ENCODE peak calls at places on chromosome 4, in six cellular contexts. S is A549, I is upper lobe of right lung, R is pancreas, F is heart right ventricle, K is keratinocyte. D is an unnamed sample.

GRCh38 chr4:89992744-89993143 is 98.1 kb downstream of the MMRN1 start:
- DNase-seq in S (no peak), I (no peak), R (no peak), F (no peak), K (no peak), D (no peak)

GRCh38 chr4:35105486-35105885 is 1138.8 kb downstream of the ARAP2 start:
- DNase-seq in S (no peak), I (no peak), R (no peak), F (no peak), K (no peak), D (no peak)

GRCh38 chr4:177607111-177607573 is 164.9 kb upstream of the AGA start:
- DNase-seq in S (no peak), I (no peak), R (no peak), F (no peak), K (no peak), D (no peak)

GRCh38 chr4:777520-778262 is 48.2 kb downstream of the CPLX1 start:
- DNase-seq in S (no peak), I (no peak), R (no peak), F (no peak), K (no peak), D (no peak)

GRCh38 chr4:128386761-128387599 is 99.4 kb upstream of the PGRMC2 start:
- DNase-seq in S (peak; percentile 42), I (peak; percentile 76), R (peak; percentile 89), F (peak; percentile 84), K (no peak), D (peak; percentile 93)

GRCh38 chr4:100736651-100737450 is 219.0 kb upstream of the EMCN start:
- DNase-seq in S (no peak), I (no peak), R (no peak), F (no peak), K (peak; percentile 33), D (no peak)

GRCh38 chr4:26885912-26886274 is 25.3 kb downstream of the STIM2 start:
- DNase-seq in S (no peak), I (no peak), R (peak; percentile 35), F (no peak), K (no peak), D (no peak)

GRCh38 chr4:158936238-158936637 is 166.6 kb upstream of the RAPGEF2 start:
- DNase-seq in S (no peak), I (no peak), R (no peak), F (no peak), K (no peak), D (no peak)

GRCh38 chr4:179605196-179605595 is 2163.0 kb upstream of the AGA start:
- DNase-seq in S (no peak), I (no peak), R (no peak), F (no peak), K (no peak), D (no peak)

GRCh38 chr4:39505581-39505980 is 21.7 kb downstream of the UGDH start:
- DNase-seq in S (no peak), I (no peak), R (no peak), F (no peak), K (no peak), D (no peak)

GRCh38 chr4:41878991-41879491 is 56.2 kb upstream of the TMEM33 start:
- DNase-seq in S (no peak), I (no peak), R (no peak), F (no peak), K (no peak), D (no peak)

GRCh38 chr4:75892508-75892907 is 9.7 kb downstream of the PPEF2 start:
- DNase-seq in S (peak; percentile 22), I (no peak), R (no peak), F (no peak), K (no peak), D (no peak)

GRCh38 chr4:183588169-183588675 is 70.8 kb downstream of the RWDD4 start:
- DNase-seq in S (no peak), I (no peak), R (no peak), F (no peak), K (no peak), D (no peak)

GRCh38 chr4:17788956-17789355 is 7.5 kb upstream of the FAM184B start:
- DNase-seq in S (no peak), I (no peak), R (no peak), F (no peak), K (no peak), D (no peak)

GRCh38 chr4:165398570-165398969 is 19.8 kb downstream of the CPE start:
- DNase-seq in S (peak; percentile 9), I (no peak), R (no peak), F (no peak), K (no peak), D (no peak)

GRCh38 chr4:10102981-10103330 is 13.6 kb downstream of the WDR1 start:
- DNase-seq in S (no peak), I (no peak), R (no peak), F (no peak), K (no peak), D (no peak)

GRCh38 chr4:76984788-76985211 is 35.2 kb downstream of the SEPTIN11 start:
- DNase-seq in S (no peak), I (no peak), R (peak; percentile 22), F (no peak), K (no peak), D (no peak)

GRCh38 chr4:76430519-76431388 is 4.3 kb upstream of the SHROOM3 start:
- DNase-seq in S (peak; percentile 36), I (no peak), R (no peak), F (no peak), K (no peak), D (no peak)

GRCh38 chr4:130812117-130812765 is 1716.3 kb downstream of the C4orf33 start:
- DNase-seq in S (no peak), I (no peak), R (no peak), F (no peak), K (no peak), D (no peak)

GRCh38 chr4:98659741-98660507 is 1.5 kb upstream of the TSPAN5 start:
- DNase-seq in S (peak; percentile 25), I (no peak), R (no peak), F (no peak), K (no peak), D (no peak)
- H3K4me1 ChIP-seq in S (peaks cover 40% of the 10 kb centered on the region), I (peaks cover 16% of the 10 kb centered on the region), R (peaks cover 11% of the 10 kb centered on the region), F (peaks cover 27% of the 10 kb centered on the region), K (peaks cover 43% of the 10 kb centered on the region), D (peaks cover 6% of the 10 kb centered on the region)

GRCh38 chr4:108094923-108095482 is 73.7 kb downstream of the LEF1 start:
- DNase-seq in S (no peak), I (no peak), R (no peak), F (no peak), K (no peak), D (no peak)
- TF ChIP-seq CTCF in S (no peak), I (no peak), R (no peak), F (no peak), K (no peak), D (no peak)

GRCh38 chr4:119731778-119732177 is 103.2 kb upstream of the PDE5A start:
- DNase-seq in S (no peak), I (no peak), R (no peak), F (no peak), K (no peak), D (no peak)
- H3K4me1 ChIP-seq in S (peaks cover 30% of the 10 kb centered on the region), I (peaks cover 37% of the 10 kb centered on the region), R (peaks cover 24% of the 10 kb centered on the region), F (peaks cover 59% of the 10 kb centered on the region), K (no peaks in the 10 kb centered on the region), D (peaks cover 51% of the 10 kb centered on the region)

DNA sequence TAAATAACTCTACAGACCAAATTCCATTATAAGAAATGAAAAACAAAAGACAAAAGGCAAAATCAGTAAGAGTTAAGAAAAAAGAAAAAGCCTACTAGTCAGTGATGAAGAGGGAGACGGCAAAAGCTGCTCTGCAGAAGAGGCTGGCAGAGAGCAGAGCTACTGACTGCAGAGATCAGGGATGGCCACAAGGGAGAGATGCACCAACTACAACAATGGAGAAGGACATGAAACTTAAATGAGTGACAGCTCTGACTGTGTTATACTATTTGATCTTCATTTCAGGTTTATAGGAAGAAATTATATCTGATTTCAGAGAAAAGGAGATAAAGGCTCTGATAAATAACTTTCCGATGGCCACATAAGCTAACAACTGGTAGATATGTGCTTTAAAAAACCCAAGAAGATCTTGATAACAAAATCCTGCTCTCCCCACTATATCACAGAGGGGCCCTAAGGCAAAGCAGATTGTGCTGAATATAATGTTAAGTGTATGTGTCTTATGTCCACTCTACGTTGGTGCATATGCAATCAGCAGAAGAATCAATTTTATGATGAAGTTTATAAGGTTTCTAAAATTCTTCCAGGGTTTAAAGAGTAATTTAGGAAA is 58.4 kb upstream of the COX18 start:
- DNase-seq in S (peak; percentile 8), I (no peak), R (no peak), F (no peak), K (no peak), D (no peak)
- TF ChIP-seq CTCF in S (peak; percentile 7), I (peak; percentile 20), R (no peak), F (peak; percentile 21), K (peak; percentile 25), D (no peak)

GRCh38 chr4:186702940-186703339 is 20.7 kb downstream of the FAT1 start:
- DNase-seq in S (no peak), I (no peak), R (no peak), F (no peak), K (no peak), D (no peak)

GRCh38 chr4:186701273-186701672 is 22.4 kb downstream of the FAT1 start:
- DNase-seq in S (no peak), I (no peak), R (no peak), F (peak; percentile 27), K (no peak), D (no peak)

GRCh38 chr4:186701788-186702187 is 21.9 kb downstream of the FAT1 start:
- DNase-seq in S (no peak), I (no peak), R (no peak), F (no peak), K (no peak), D (no peak)

GRCh38 chr4:186703510-186703909 is 20.1 kb downstream of the FAT1 start:
- DNase-seq in S (no peak), I (no peak), R (no peak), F (no peak), K (no peak), D (no peak)

GRCh38 chr4:186702297-186702696 is 21.4 kb downstream of the FAT1 start:
- DNase-seq in S (no peak), I (no peak), R (no peak), F (no peak), K (no peak), D (no peak)
- H3K4me1 ChIP-seq in S (peaks cover 33% of the 10 kb centered on the region), I (no peaks in the 10 kb centered on the region), R (peaks cover 11% of the 10 kb centered on the region), F (peaks cover 70% of the 10 kb centered on the region), K (peaks cover 24% of the 10 kb centered on the region), D (peaks cover 27% of the 10 kb centered on the region)

GRCh38 chr4:51885371-51885770 is 42.4 kb downstream of the DCUN1D4 start:
- DNase-seq in S (peak; percentile 13), I (no peak), R (no peak), F (no peak), K (no peak), D (no peak)
- TF ChIP-seq CTCF in S (no peak), I (peak; percentile 28), R (no peak), F (peak; percentile 38), K (peak; percentile 50), D (no peak)

DNA sequence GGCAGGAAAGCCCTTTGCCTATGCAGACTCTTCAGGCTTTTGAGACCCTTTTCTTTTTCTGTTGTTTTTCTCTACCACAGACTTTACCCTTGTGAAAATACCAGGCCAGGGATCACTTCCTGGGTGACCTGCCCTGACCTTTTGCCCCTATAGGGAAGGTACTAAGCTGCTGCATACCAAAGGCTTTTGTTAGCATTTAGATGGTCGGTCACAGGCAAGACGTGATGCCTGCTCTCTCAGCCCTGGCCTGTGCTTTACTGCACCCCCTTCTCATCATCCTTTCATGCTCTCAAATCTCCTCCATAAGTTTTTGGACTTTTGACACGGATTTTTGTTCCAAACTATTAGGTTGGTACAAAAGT is 98.2 kb downstream of the ARHGAP10 start:
- DNase-seq in S (no peak), I (no peak), R (no peak), F (no peak), K (no peak), D (no peak)
- H3K4me1 ChIP-seq in S (peaks cover 28% of the 10 kb centered on the region), I (peaks cover 53% of the 10 kb centered on the region), R (peaks cover 20% of the 10 kb centered on the region), F (peaks cover 77% of the 10 kb centered on the region), K (peaks cover 63% of the 10 kb centered on the region), D (no peaks in the 10 kb centered on the region)

GRCh38 chr4:134028411-134028810 is 173.2 kb downstream of the PABPC4L start:
- DNase-seq in S (no peak), I (no peak), R (no peak), F (no peak), K (no peak), D (no peak)
- TF ChIP-seq CTCF in S (no peak), I (no peak), R (no peak), F (no peak), K (no peak), D (no peak)